ENCODE peak calls at places on chromosomes 7 and 10, in eight cellular contexts. V is RPMI8226, Q is DMS79, M is NCI-H510A, E is MM.1S, A is lung, H is GDM1, W is left cardiac atrium. T is an unnamed sample.
A peak's percentile ranks its signal among the peaks of the same experiment; 100 is the strongest.

GRCh38 chr7:159030490-159031134 is 114.1 kb downstream of the VIPR2 start:
- DNase-seq in V (peak; percentile 55), Q (peak; percentile 31), M (peak; percentile 59), E (peak; percentile 41), A (peak; percentile 56), H (no peak), W (peak; percentile 71), T (no peak)

GRCh38 chr7:132029369-132030160 is 473.1 kb upstream of the PODXL start:
- DNase-seq in V (no peak), Q (peak; percentile 91), M (no peak), E (no peak), A (no peak), H (no peak), W (no peak), T (no peak)

GRCh38 chr10:68594405-68594804 is 34.3 kb downstream of the TET1 start:
- DNase-seq in V (no peak), Q (no peak), M (no peak), E (no peak), A (no peak), H (no peak), W (no peak), T (no peak)

GRCh38 chr10:27019827-27020226 is 80.5 kb downstream of the ANKRD26 start:
- DNase-seq in V (no peak), Q (no peak), M (no peak), E (no peak), A (no peak), H (no peak), W (no peak), T (no peak)

GRCh38 chr7:4871056-4871680 is 9.3 kb upstream of the PAPOLB start:
- DNase-seq in V (no peak), Q (no peak), M (no peak), E (no peak), A (no peak), H (no peak), W (no peak), T (no peak)

GRCh38 chr7:122902751-122903495 is 16.7 kb upstream of the CADPS2 start:
- DNase-seq in V (no peak), Q (no peak), M (no peak), E (no peak), A (no peak), H (no peak), W (no peak), T (no peak)

GRCh38 chr10:63720072-63720537 is 198.9 kb downstream of the REEP3 start:
- DNase-seq in V (peak; percentile 64), Q (no peak), M (no peak), E (peak; percentile 62), A (no peak), H (no peak), W (no peak), T (no peak)

GRCh38 chr10:111211756-111212155 is 134.9 kb downstream of the ADRA2A start:
- DNase-seq in V (no peak), Q (no peak), M (no peak), E (no peak), A (no peak), H (no peak), W (no peak), T (no peak)

GRCh38 chr7:26792573-26792972 is 71.8 kb downstream of the SKAP2 start:
- DNase-seq in V (no peak), Q (no peak), M (no peak), E (no peak), A (no peak), H (no peak), W (no peak), T (no peak)

GRCh38 chr10:78621183-78621789 is 447.5 kb upstream of the ZMIZ1 start:
- DNase-seq in V (no peak), Q (no peak), M (no peak), E (no peak), A (no peak), H (no peak), W (no peak), T (no peak)

GRCh38 chr10:61000769-61001730 is 57.1 kb upstream of the RHOBTB1 start:
- DNase-seq in V (no peak), Q (no peak), M (peak; percentile 34), E (peak; percentile 18), A (no peak), H (no peak), W (no peak), T (no peak)

GRCh38 chr7:144975882-144976281 is 140.0 kb upstream of the TPK1 start:
- DNase-seq in V (no peak), Q (no peak), M (no peak), E (no peak), A (no peak), H (peak; percentile 4), W (no peak), T (no peak)

GRCh38 chr7:96949766-96950165 is 55.6 kb upstream of the DLX6 start:
- DNase-seq in V (peak; percentile 33), Q (peak; percentile 37), M (no peak), E (no peak), A (no peak), H (no peak), W (no peak), T (no peak)

GRCh38 chr7:157616426-157616825 is 279.6 kb downstream of the DNAJB6 start:
- DNase-seq in V (no peak), Q (no peak), M (no peak), E (no peak), A (no peak), H (no peak), W (no peak), T (no peak)

GRCh38 chr10:93462881-93463280 is 19.3 kb downstream of the MYOF start:
- DNase-seq in V (no peak), Q (no peak), M (peak; percentile 84), E (no peak), A (peak; percentile 80), H (no peak), W (no peak), T (no peak)

GRCh38 chr7:81439591-81439990 is 330.3 kb downstream of the HGF start:
- DNase-seq in V (no peak), Q (no peak), M (no peak), E (no peak), A (no peak), H (no peak), W (no peak), T (no peak)

GRCh38 chr10:111384556-111384955 is 307.7 kb downstream of the ADRA2A start:
- DNase-seq in V (no peak), Q (no peak), M (no peak), E (no peak), A (no peak), H (no peak), W (no peak), T (no peak)

GRCh38 chr7:131238260-131238940 is 89.3 kb upstream of the MKLN1 start:
- DNase-seq in V (no peak), Q (no peak), M (no peak), E (no peak), A (no peak), H (no peak), W (no peak), T (no peak)

GRCh38 chr7:74501298-74501697 is 47.6 kb downstream of the GTF2IRD1 start:
- DNase-seq in V (peak; percentile 70), Q (peak; percentile 46), M (no peak), E (no peak), A (peak; percentile 59), H (no peak), W (peak; percentile 63), T (no peak)

GRCh38 chr10:94413374-94413773 is 11.0 kb downstream of the TBC1D12 start:
- DNase-seq in V (peak; percentile 41), Q (no peak), M (no peak), E (peak; percentile 20), A (no peak), H (no peak), W (no peak), T (no peak)

GRCh38 chr7:101206665-101207042 is 5.8 kb upstream of the MOGAT3 start:
- DNase-seq in V (no peak), Q (no peak), M (no peak), E (no peak), A (no peak), H (no peak), W (no peak), T (no peak)

GRCh38 chr10:78551184-78552005 is 517.4 kb upstream of the ZMIZ1 start:
- DNase-seq in V (no peak), Q (peak; percentile 69), M (no peak), E (no peak), A (no peak), H (no peak), W (no peak), T (no peak)

GRCh38 chr7:7304705-7305475 is 122.5 kb downstream of the C1GALT1 start:
- DNase-seq in V (no peak), Q (no peak), M (no peak), E (no peak), A (no peak), H (no peak), W (no peak), T (no peak)

GRCh38 chr10:95474228-95475002 is 86.8 kb downstream of the SORBS1 start:
- DNase-seq in V (no peak), Q (no peak), M (peak; percentile 52), E (no peak), A (no peak), H (no peak), W (no peak), T (no peak)

GRCh38 chr10:110222896-110223675 is 15.7 kb downstream of the MXI1 start:
- DNase-seq in V (no peak), Q (no peak), M (no peak), E (no peak), A (no peak), H (no peak), W (no peak), T (no peak)

GRCh38 chr7:116180302-116180701 is 30.0 kb upstream of the TES start:
- DNase-seq in V (peak; percentile 69), Q (no peak), M (no peak), E (peak; percentile 71), A (no peak), H (no peak), W (no peak), T (no peak)

GRCh38 chr7:36969376-36969775 is 245.1 kb upstream of the AOAH start:
- DNase-seq in V (no peak), Q (no peak), M (no peak), E (no peak), A (no peak), H (peak; percentile 43), W (no peak), T (peak; percentile 89)

GRCh38 chr10:75466886-75467285 is 35.5 kb downstream of the LRMDA start:
- DNase-seq in V (no peak), Q (no peak), M (no peak), E (no peak), A (no peak), H (no peak), W (no peak), T (no peak)

GRCh38 chr10:43211030-43211429 is 55.8 kb downstream of the RASGEF1A start:
- DNase-seq in V (no peak), Q (no peak), M (no peak), E (no peak), A (no peak), H (no peak), W (peak; percentile 8), T (no peak)

GRCh38 chr7:55573526-55573925 is 1.2 kb upstream of the VOPP1 start:
- DNase-seq in V (no peak), Q (no peak), M (no peak), E (no peak), A (no peak), H (no peak), W (no peak), T (no peak)

GRCh38 chr7:91537260-91538152 is 273.3 kb downstream of the FZD1 start:
- DNase-seq in V (no peak), Q (no peak), M (no peak), E (no peak), A (no peak), H (no peak), W (no peak), T (no peak)

GRCh38 chr10:127117125-127117524 is 79.3 kb downstream of the INSYN2A start:
- DNase-seq in V (peak; percentile 47), Q (no peak), M (no peak), E (peak; percentile 33), A (no peak), H (no peak), W (peak; percentile 59), T (no peak)

GRCh38 chr10:110006358-110007170 is 1.2 kb upstream of the ADD3 start:
- DNase-seq in V (no peak), Q (no peak), M (no peak), E (no peak), A (peak; percentile 55), H (no peak), W (peak; percentile 79), T (no peak)

GRCh38 chr7:34133356-34133982 is 228.1 kb downstream of the BMPER start:
- DNase-seq in V (no peak), Q (no peak), M (no peak), E (no peak), A (no peak), H (no peak), W (no peak), T (no peak)